ENCODE peak calls at places on chromosomes 7 and 10, in four cellular contexts. S, V, L and U are unnamed samples.

GRCh38 chr7:27214587-27214950 is 14.7 kb upstream of the HOXA13 start:
- ATAC-seq in S (no peak), V (no peak), L (no peak), U (no peak)

GRCh38 chr10:46556515-46557318 is at the start of gene GPRIN2:
- ATAC-seq in S (peak), V (peak), L (peak), U (no peak)

GRCh38 chr7:65404020-65404419 is 30.4 kb downstream of the ZNF92 start:
- ATAC-seq in S (no peak), V (no peak), L (no peak), U (no peak)

GRCh38 chr7:102975854-102976253 is 63.1 kb downstream of the LRRC17 start:
- ATAC-seq in S (no peak), V (no peak), L (no peak), U (no peak)

GRCh38 chr10:88372881-88373592 is 210.1 kb downstream of the RNLS start:
- ATAC-seq in S (no peak), V (no peak), L (peak), U (no peak)

GRCh38 chr7:92504563-92504962 is 23.8 kb downstream of the PEX1 start:
- ATAC-seq in S (no peak), V (no peak), L (no peak), U (no peak)

GRCh38 chr7:107032720-107033438 is 11.6 kb upstream of the PRKAR2B start:
- ATAC-seq in S (no peak), V (no peak), L (no peak), U (no peak)

GRCh38 chr7:129841465-129841864 is 111.3 kb downstream of the UBE2H start:
- ATAC-seq in S (peak), V (no peak), L (peak), U (no peak)

GRCh38 chr10:123945506-123945905 is 53.9 kb upstream of the CPXM2 start:
- ATAC-seq in S (no peak), V (no peak), L (peak), U (peak)

GRCh38 chr10:79127151-79127961 is 58.6 kb downstream of the ZMIZ1 start:
- ATAC-seq in S (no peak), V (peak), L (peak), U (peak)

GRCh38 chr7:98276241-98276761 is 5.2 kb upstream of the BRI3 start:
- ATAC-seq in S (no peak), V (peak), L (peak), U (peak)

GRCh38 chr7:50792342-50793114 is 9.8 kb upstream of the GRB10 start:
- ATAC-seq in S (peak), V (peak), L (no peak), U (peak)

GRCh38 chr7:1458676-1459511 is at the start of gene MICALL2:
- ATAC-seq in S (peak), V (peak), L (peak), U (peak)

GRCh38 chr10:70973275-70973674 is 84.9 kb upstream of the PCBD1 start:
- ATAC-seq in S (no peak), V (no peak), L (no peak), U (no peak)

GRCh38 chr7:116384936-116385635 is 114.5 kb upstream of the CAV2 start:
- ATAC-seq in S (no peak), V (no peak), L (no peak), U (no peak)

GRCh38 chr10:24652381-24652957 is 71.2 kb downstream of the ARHGAP21 start:
- ATAC-seq in S (no peak), V (no peak), L (no peak), U (no peak)

GRCh38 chr7:28674359-28674782 is 262.1 kb downstream of the CREB5 start:
- ATAC-seq in S (no peak), V (peak), L (peak), U (no peak)

GRCh38 chr7:79515358-79515757 is 61.9 kb upstream of the MAGI2 start:
- ATAC-seq in S (no peak), V (no peak), L (no peak), U (no peak)

GRCh38 chr10:329361-330099 is 194.3 kb downstream of the ZMYND11 start:
- ATAC-seq in S (no peak), V (peak), L (peak), U (peak)

GRCh38 chr10:30320248-30320647 is 28.8 kb downstream of the MTPAP start:
- ATAC-seq in S (no peak), V (no peak), L (no peak), U (no peak)

GRCh38 chr7:102077081-102077480 is 209.6 kb upstream of the SH2B2 start:
- ATAC-seq in S (no peak), V (no peak), L (no peak), U (no peak)

GRCh38 chr7:131829911-131830310 is 273.5 kb upstream of the PODXL start:
- ATAC-seq in S (no peak), V (peak), L (no peak), U (no peak)

GRCh38 chr7:40870108-40870507 is 735.3 kb downstream of the SUGCT start:
- ATAC-seq in S (no peak), V (no peak), L (no peak), U (no peak)

GRCh38 chr10:30373596-30374327 is 24.7 kb upstream of the MTPAP start:
- ATAC-seq in S (no peak), V (no peak), L (no peak), U (no peak)

GRCh38 chr10:30639946-30640786 is 10.6 kb upstream of the LYZL2 start:
- ATAC-seq in S (no peak), V (no peak), L (peak), U (no peak)

GRCh38 chr7:118870187-118870586 is 645.7 kb downstream of the ANKRD7 start:
- ATAC-seq in S (no peak), V (no peak), L (no peak), U (no peak)

GRCh38 chr7:105454921-105455320 is 66.2 kb upstream of the SRPK2 start:
- ATAC-seq in S (no peak), V (no peak), L (no peak), U (no peak)

GRCh38 chr10:109214916-109215740 is 708.2 kb downstream of the XPNPEP1 start:
- ATAC-seq in S (no peak), V (no peak), L (no peak), U (no peak)

GRCh38 chr10:69800109-69800508 is 1.6 kb upstream of the COL13A1 start:
- ATAC-seq in S (no peak), V (peak), L (peak), U (peak)

GRCh38 chr7:105132335-105132734 is 118.3 kb downstream of the KMT2E start:
- ATAC-seq in S (no peak), V (no peak), L (no peak), U (no peak)

GRCh38 chr10:104029528-104029875 is 56.2 kb downstream of the COL17A1 start:
- ATAC-seq in S (no peak), V (peak), L (no peak), U (no peak)

GRCh38 chr7:114977277-114977676 is 55.4 kb downstream of the MDFIC start:
- ATAC-seq in S (no peak), V (no peak), L (no peak), U (no peak)

GRCh38 chr7:47314728-47315601 is 266.9 kb downstream of the TNS3 start:
- ATAC-seq in S (no peak), V (peak), L (peak), U (peak)

GRCh38 chr7:22395222-22395621 is 38.3 kb upstream of the RAPGEF5 start:
- ATAC-seq in S (no peak), V (no peak), L (no peak), U (no peak)

GRCh38 chr7:149780636-149781419 is 7.4 kb upstream of the ZNF467 start:
- ATAC-seq in S (no peak), V (no peak), L (no peak), U (no peak)

GRCh38 chr7:131889572-131890150 is 333.2 kb upstream of the PODXL start:
- ATAC-seq in S (no peak), V (no peak), L (no peak), U (no peak)

GRCh38 chr10:85927952-85928677 is 438.5 kb downstream of the GRID1 start:
- ATAC-seq in S (no peak), V (peak), L (peak), U (no peak)

GRCh38 chr7:130381468-130382312 is 1.4 kb downstream of the CPA1 start:
- ATAC-seq in S (no peak), V (no peak), L (no peak), U (no peak)

GRCh38 chr10:74328388-74328787 is 177.4 kb downstream of the ADK start:
- ATAC-seq in S (no peak), V (no peak), L (no peak), U (no peak)